ENCODE peak calls at places on chromosome 15, in four cellular contexts. A, N, C and V are unnamed samples.
A peak's percentile ranks its signal among the peaks of the same experiment; 100 is the strongest.

GRCh38 chr15:28191832-28192231 is 92.7 kb upstream of the OCA2 start:
- DNase-seq in A (peak; percentile 80), N (peak; percentile 68), C (no peak), V (peak; percentile 25)

GRCh38 chr15:86445750-86446149 is 366.1 kb downstream of the AGBL1 start:
- DNase-seq in A (no peak), N (no peak), C (no peak), V (no peak)

GRCh38 chr15:84805221-84805620 is 11.9 kb upstream of the ALPK3 start:
- DNase-seq in A (no peak), N (no peak), C (no peak), V (no peak)

GRCh38 chr15:57686657-57687056 is 19.9 kb upstream of the POLR2M start:
- DNase-seq in A (peak; percentile 50), N (no peak), C (no peak), V (peak; percentile 60)

GRCh38 chr15:44811347-44811746 is 75.0 kb downstream of the TRIM69 start:
- DNase-seq in A (no peak), N (no peak), C (no peak), V (no peak)

GRCh38 chr15:78075490-78076230 is 1.9 kb downstream of the TBC1D2B start:
- DNase-seq in A (peak; percentile 92), N (no peak), C (no peak), V (peak; percentile 93)

GRCh38 chr15:74530771-74531143 is 10.3 kb upstream of the ARID3B start:
- DNase-seq in A (no peak), N (no peak), C (no peak), V (no peak)

GRCh38 chr15:65246026-65246714 is 34.9 kb upstream of the CILP start:
- DNase-seq in A (no peak), N (no peak), C (no peak), V (no peak)

GRCh38 chr15:35533130-35534110 is 12.5 kb downstream of the DPH6 start:
- DNase-seq in A (peak; percentile 10), N (no peak), C (no peak), V (peak; percentile 31)

GRCh38 chr15:89052474-89052873 is 35.8 kb upstream of the ABHD2 start:
- DNase-seq in A (peak; percentile 95), N (no peak), C (no peak), V (peak; percentile 97)
- H3K4me3 ChIP-seq in A (no peak overlapping the region), N (no peak overlapping the region), C (no peak overlapping the region), V (no peak overlapping the region)

GRCh38 chr15:67832965-67833503 is 6.8 kb downstream of the RNU6-1 start:
- DNase-seq in A (no peak), N (no peak), C (no peak), V (no peak)
- H3K4me3 ChIP-seq in A (no peak overlapping the region), N (peak overlapping the region; percentile 10), C (no peak overlapping the region), V (no peak overlapping the region)

GRCh38 chr15:88678755-88679154 is 39.9 kb downstream of the ISG20 start:
- DNase-seq in A (no peak), N (no peak), C (no peak), V (no peak)
- H3K4me3 ChIP-seq in A (no peak overlapping the region), N (no peak overlapping the region), C (no peak overlapping the region), V (no peak overlapping the region)

GRCh38 chr15:60328852-60329443 is 68.8 kb downstream of the ANXA2 start:
- DNase-seq in A (peak; percentile 55), N (no peak), C (peak; percentile 19), V (peak; percentile 60)
- H3K4me3 ChIP-seq in A (no peak overlapping the region), N (no peak overlapping the region), C (no peak overlapping the region), V (no peak overlapping the region)

GRCh38 chr15:101128191-101128590 is 123.7 kb downstream of the CHSY1 start:
- DNase-seq in A (peak; percentile 95), N (no peak), C (no peak), V (peak; percentile 97)

GRCh38 chr15:101126618-101127502 is 125.0 kb downstream of the CHSY1 start:
- DNase-seq in A (peak; percentile 62), N (no peak), C (no peak), V (peak; percentile 77)

GRCh38 chr15:101129851-101130250 is 122.0 kb downstream of the CHSY1 start:
- DNase-seq in A (no peak), N (no peak), C (no peak), V (no peak)

GRCh38 chr15:101128696-101129095 is 123.2 kb downstream of the CHSY1 start:
- DNase-seq in A (no peak), N (no peak), C (no peak), V (no peak)

DNA sequence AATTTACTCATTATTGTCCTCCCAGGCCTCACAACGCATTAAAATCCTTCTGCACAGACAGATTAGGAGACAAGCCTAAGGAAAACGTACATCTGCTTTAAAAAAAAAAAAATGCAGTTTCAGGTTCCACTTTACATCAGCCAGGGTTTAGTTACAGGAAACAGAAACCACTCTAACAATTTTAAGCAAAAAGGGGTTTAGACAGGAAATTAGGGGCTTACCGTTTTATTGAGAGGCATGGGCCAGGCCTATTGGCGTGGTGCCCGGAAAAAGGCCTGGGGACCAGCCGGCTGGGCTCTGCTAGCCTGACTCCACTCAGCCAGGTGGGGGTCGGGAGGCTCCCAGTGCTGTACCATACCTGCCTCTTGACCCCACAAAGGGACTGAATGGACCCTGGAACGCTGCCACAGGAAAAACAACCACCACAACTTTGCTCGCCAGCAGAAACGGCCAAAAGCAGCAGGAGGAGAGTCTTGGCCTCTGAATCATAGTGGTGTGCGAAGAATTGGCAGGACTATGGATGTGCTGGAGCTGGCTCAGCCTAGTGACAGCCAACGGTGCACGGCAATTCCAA is 124.3 kb downstream of the CHSY1 start:
- DNase-seq in A (peak; percentile 96), N (no peak), C (peak; percentile 85), V (peak; percentile 99)
- H3K4me3 ChIP-seq in A (peak overlapping the region; percentile 15), N (no peak overlapping the region), C (peak overlapping the region; percentile 44), V (peak overlapping the region; percentile 31)

DNA sequence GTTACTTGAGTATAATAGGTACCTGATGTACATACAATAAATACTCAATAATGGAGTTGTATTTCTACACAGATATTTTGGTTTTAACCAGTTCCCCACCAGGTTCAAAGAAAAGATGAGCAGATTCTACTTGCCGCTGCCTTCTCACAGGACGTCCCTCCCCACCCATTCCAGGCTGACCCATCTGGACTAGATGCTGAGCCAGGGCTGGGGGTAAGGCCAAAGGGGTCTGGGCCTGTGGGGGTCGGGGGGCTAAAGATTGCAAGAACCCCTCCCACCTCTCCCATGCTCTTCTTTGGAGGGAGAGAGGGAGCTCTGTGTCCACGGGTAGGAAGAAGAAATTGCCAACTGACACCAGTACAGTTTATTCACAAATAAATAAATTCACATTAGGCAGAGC is 1.5 kb downstream of the MESP1 start:
- DNase-seq in A (no peak), N (no peak), C (no peak), V (no peak)
- H3K4me3 ChIP-seq in A (no peak overlapping the region), N (peak overlapping the region; percentile 69), C (no peak overlapping the region), V (no peak overlapping the region)

DNA sequence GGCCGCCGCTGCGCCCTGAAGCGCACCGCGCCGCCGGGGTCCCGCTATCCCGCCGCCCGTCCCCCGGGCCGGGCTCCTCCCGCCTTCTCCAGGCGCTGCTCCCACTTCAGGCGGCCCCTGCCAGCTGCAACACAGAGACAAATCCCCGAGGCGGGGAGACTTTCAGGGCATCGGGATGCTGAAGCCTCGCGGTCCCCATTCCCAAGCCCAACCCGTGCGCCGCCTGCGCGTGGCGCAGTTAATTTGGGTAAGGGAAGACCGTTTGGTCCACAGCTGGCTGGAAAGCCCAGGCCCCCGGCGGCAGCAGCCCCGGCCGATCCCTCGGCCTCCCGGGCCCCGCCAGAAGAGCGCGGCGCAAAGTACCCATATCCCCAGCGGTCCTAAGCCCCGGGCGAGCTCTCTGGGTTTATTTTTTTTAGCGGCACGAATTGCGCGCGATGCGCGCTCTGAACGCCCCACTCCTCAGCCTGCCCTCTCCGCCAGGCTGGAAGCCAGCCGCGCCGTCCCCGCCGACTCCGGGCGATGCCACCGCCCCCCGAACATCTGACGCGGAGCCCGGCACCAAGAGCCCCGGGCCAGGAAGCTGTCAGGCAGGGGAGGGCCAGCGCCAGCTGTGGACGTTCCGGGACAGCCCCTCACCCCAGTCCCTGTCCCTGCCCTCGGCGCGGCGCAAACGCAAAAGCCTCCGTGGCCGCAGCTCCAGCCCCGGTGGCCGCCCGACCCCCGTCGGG is 517 bp downstream of the FBN1 start:
- DNase-seq in A (peak; percentile 72), N (peak; percentile 73), C (no peak), V (peak; percentile 57)
- H3K4me3 ChIP-seq in A (peak overlapping the region; percentile 88), N (peak overlapping the region; percentile 70), C (no peak overlapping the region), V (peak overlapping the region; percentile 92)

DNA sequence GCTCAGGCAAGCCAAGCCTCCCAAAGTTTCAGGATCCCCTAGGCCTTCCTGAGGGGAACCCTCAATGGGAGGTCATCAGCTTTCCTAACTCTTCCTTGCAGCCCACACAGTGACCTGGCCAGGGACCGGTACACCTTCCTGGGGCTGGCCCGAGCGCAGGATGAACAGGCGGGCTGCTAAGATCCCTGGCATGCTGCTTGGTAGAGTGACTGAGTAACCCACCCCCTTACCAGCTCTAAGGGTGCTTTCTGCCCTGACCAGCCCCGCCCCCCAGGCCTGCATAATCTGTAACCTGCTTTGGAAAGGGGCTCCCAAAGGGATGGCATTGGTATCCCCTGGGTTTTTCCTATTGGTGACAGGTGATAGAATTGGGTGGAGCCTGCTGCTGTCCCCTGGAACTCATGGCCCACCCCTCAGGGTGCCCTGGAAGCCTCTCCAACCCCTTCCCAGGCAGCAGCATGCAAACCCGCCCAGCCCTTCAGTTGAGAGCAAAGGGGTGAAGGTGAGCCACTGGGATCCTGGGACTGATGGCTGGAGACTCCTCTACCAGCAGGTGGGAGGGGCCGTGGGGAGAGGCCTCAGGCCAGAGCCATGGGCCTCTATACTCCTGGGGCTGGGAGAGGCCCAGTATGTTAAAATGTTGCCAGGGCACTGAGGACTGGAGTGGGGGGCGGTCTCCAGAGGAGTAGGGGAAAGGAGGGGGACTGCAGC is 11.0 kb upstream of the KIF7 start:
- DNase-seq in A (no peak), N (no peak), C (no peak), V (no peak)
- H3K4me3 ChIP-seq in A (no peak overlapping the region), N (peak overlapping the region; percentile 52), C (no peak overlapping the region), V (no peak overlapping the region)

GRCh38 chr15:60076582-60077263 is 72.6 kb downstream of the FOXB1 start:
- DNase-seq in A (no peak), N (no peak), C (no peak), V (no peak)
- H3K4me3 ChIP-seq in A (no peak overlapping the region), N (no peak overlapping the region), C (no peak overlapping the region), V (no peak overlapping the region)